ENCODE peak calls at places on chromosomes 13 and 19, in five cellular contexts. X is left ventricle myocardium superior, D is WTC11, J is GM13977, F is left cardiac atrium. M is an unnamed sample.
A peak's percentile ranks its signal among the peaks of the same experiment; 100 is the strongest.

GRCh38 chr13:67140006-67140405 is 90.1 kb downstream of the PCDH9 start:
- DNase-seq in X (no peak), D (no peak), J (no peak), F (no peak), M (no peak)

GRCh38 chr19:55173717-55174409 is 6.2 kb downstream of the SYT5 start:
- DNase-seq in X (peak; percentile 72), D (peak; percentile 96), J (peak; percentile 77), F (peak; percentile 81), M (no peak)

GRCh38 chr19:36215276-36216171 is 618 bp downstream of the ZNF146 start:
- DNase-seq in X (no peak), D (no peak), J (no peak), F (no peak), M (no peak)

GRCh38 chr19:13997637-13997962 is 8.5 kb downstream of the RFX1 start:
- DNase-seq in X (no peak), D (no peak), J (peak; percentile 3), F (no peak), M (peak; percentile 7)

GRCh38 chr13:27401210-27401609 is 23.2 kb upstream of the GTF3A start:
- DNase-seq in X (peak; percentile 40), D (no peak), J (no peak), F (peak; percentile 40), M (no peak)

GRCh38 chr13:21913010-21913409 is 242.1 kb downstream of the FGF9 start:
- DNase-seq in X (no peak), D (peak; percentile 59), J (no peak), F (no peak), M (peak; percentile 54)

GRCh38 chr13:37884674-37885073 is 15.1 kb upstream of the TRPC4 start:
- DNase-seq in X (no peak), D (no peak), J (no peak), F (no peak), M (no peak)

GRCh38 chr13:30486230-30487074 is 20.7 kb upstream of the HMGB1 start:
- DNase-seq in X (no peak), D (no peak), J (no peak), F (no peak), M (no peak)

GRCh38 chr13:66508153-66508909 is 721.8 kb downstream of the PCDH9 start:
- DNase-seq in X (no peak), D (no peak), J (no peak), F (no peak), M (no peak)

GRCh38 chr19:7251502-7251901 is 42.7 kb downstream of the INSR start:
- DNase-seq in X (no peak), D (no peak), J (peak; percentile 44), F (no peak), M (peak; percentile 51)

GRCh38 chr13:114154476-114154875 is 22.1 kb upstream of the RASA3 start:
- DNase-seq in X (no peak), D (no peak), J (no peak), F (no peak), M (no peak)

GRCh38 chr19:55088543-55089265 is 13.0 kb downstream of the EPS8L1 start:
- DNase-seq in X (peak; percentile 88), D (peak; percentile 97), J (peak; percentile 88), F (peak; percentile 83), M (peak; percentile 84)

GRCh38 chr19:42422576-42423461 is 4.4 kb downstream of the LIPE start:
- DNase-seq in X (no peak), D (peak; percentile 66), J (peak; percentile 60), F (no peak), M (peak; percentile 64)

GRCh38 chr13:76799696-76800095 is 86.5 kb downstream of the KCTD12 start:
- DNase-seq in X (no peak), D (no peak), J (peak; percentile 9), F (no peak), M (peak; percentile 13)

GRCh38 chr19:47319923-47320871 is 10.5 kb downstream of the C5AR1 start:
- DNase-seq in X (no peak), D (no peak), J (no peak), F (no peak), M (no peak)

GRCh38 chr13:106103779-106104178 is 431.7 kb downstream of the EFNB2 start:
- DNase-seq in X (no peak), D (no peak), J (no peak), F (no peak), M (no peak)

GRCh38 chr19:4971424-4971793 is 2.5 kb downstream of the KDM4B start:
- DNase-seq in X (peak; percentile 56), D (peak; percentile 72), J (no peak), F (no peak), M (peak; percentile 59)

GRCh38 chr13:29886446-29886845 is 36.0 kb upstream of the UBL3 start:
- DNase-seq in X (no peak), D (no peak), J (no peak), F (no peak), M (no peak)

GRCh38 chr19:6402834-6403608 is 10.1 kb upstream of the GTF2F1 start:
- DNase-seq in X (peak; percentile 59), D (no peak), J (no peak), F (no peak), M (no peak)

GRCh38 chr19:48926909-48927308 is 6.6 kb upstream of the DHDH start:
- DNase-seq in X (no peak), D (no peak), J (no peak), F (peak; percentile 52), M (peak; percentile 13)

GRCh38 chr19:42540071-42540553 is 11.8 kb upstream of the CEACAM1 start:
- DNase-seq in X (no peak), D (no peak), J (no peak), F (no peak), M (no peak)

GRCh38 chr13:96029002-96029401 is 24.2 kb downstream of the UGGT2 start:
- DNase-seq in X (no peak), D (no peak), J (no peak), F (no peak), M (no peak)

GRCh38 chr19:32397736-32398135 is 7.8 kb upstream of the DPY19L3 start:
- DNase-seq in X (no peak), D (no peak), J (no peak), F (no peak), M (no peak)

M was measured in GM13976.